ENCODE peak calls at places on chromosomes 6 and 20, in six cellular contexts. G, K, H, M, R and P are unnamed samples.

GRCh38 chr6:106746660-106747059 is 117.3 kb downstream of the QRSL1 start:
- DNase-seq in G (no peak), K (peak), H (peak), M (peak), R (no peak), P (peak)

GRCh38 chr20:61135266-61135665 is 116.8 kb upstream of the CDH4 start:
- DNase-seq in G (no peak), K (no peak), H (no peak), M (no peak), R (no peak), P (no peak)

GRCh38 chr6:81767163-81768000 is 14.9 kb upstream of the TENT5A start:
- DNase-seq in G (no peak), K (peak), H (peak), M (peak), R (no peak), P (peak)

GRCh38 chr20:50286609-50287008 is 96.0 kb downstream of the CEBPB start:
- DNase-seq in G (no peak), K (peak), H (peak), M (peak), R (peak), P (no peak)

GRCh38 chr6:163525926-163526325 is 111.4 kb downstream of the QKI start:
- DNase-seq in G (no peak), K (no peak), H (peak), M (peak), R (no peak), P (peak)

GRCh38 chr20:24531626-24532419 is 62.4 kb downstream of the SYNDIG1 start:
- DNase-seq in G (no peak), K (no peak), H (no peak), M (no peak), R (no peak), P (no peak)

GRCh38 chr6:77430506-77430905 is 32.8 kb downstream of the HTR1B start:
- DNase-seq in G (no peak), K (no peak), H (no peak), M (no peak), R (no peak), P (no peak)

GRCh38 chr6:28719275-28719940 is 193.7 kb downstream of the GPX5 start:
- DNase-seq in G (no peak), K (peak), H (peak), M (no peak), R (peak), P (no peak)

GRCh38 chr6:156560476-156560875 is 216.7 kb upstream of the ARID1B start:
- DNase-seq in G (no peak), K (no peak), H (no peak), M (no peak), R (no peak), P (no peak)

GRCh38 chr20:44780226-44780625 is 30.1 kb downstream of the RIMS4 start:
- DNase-seq in G (peak), K (peak), H (peak), M (peak), R (peak), P (peak)

GRCh38 chr20:42775037-42775436 is 414.7 kb downstream of the PTPRT start:
- DNase-seq in G (no peak), K (no peak), H (no peak), M (no peak), R (no peak), P (no peak)

GRCh38 chr6:90170601-90171000 is 126.0 kb downstream of the BACH2 start:
- DNase-seq in G (no peak), K (no peak), H (no peak), M (no peak), R (no peak), P (no peak)

GRCh38 chr6:152954443-152954842 is 28.4 kb downstream of the FBXO5 start:
- DNase-seq in G (no peak), K (peak), H (no peak), M (no peak), R (no peak), P (no peak)

GRCh38 chr6:3324262-3324942 is 65.7 kb downstream of the PSMG4 start:
- DNase-seq in G (no peak), K (no peak), H (peak), M (peak), R (no peak), P (peak)

GRCh38 chr20:44142416-44142815 is 44.6 kb downstream of the JPH2 start:
- DNase-seq in G (no peak), K (no peak), H (peak), M (no peak), R (no peak), P (no peak)

GRCh38 chr6:30646450-30647038 is 389 bp upstream of the C6orf136 start:
- DNase-seq in G (no peak), K (peak), H (no peak), M (no peak), R (peak), P (peak)

GRCh38 chr20:21505810-21506530 is 7.9 kb downstream of the NKX2-2 start:
- DNase-seq in G (peak), K (peak), H (peak), M (no peak), R (peak), P (no peak)

GRCh38 chr6:126033696-126034095 is 47.4 kb downstream of the TRMT11 start:
- DNase-seq in G (peak), K (peak), H (peak), M (peak), R (no peak), P (no peak)

GRCh38 chr6:6738922-6739717 is 150.6 kb downstream of the LY86 start:
- DNase-seq in G (no peak), K (no peak), H (no peak), M (no peak), R (no peak), P (no peak)

GRCh38 chr6:161151660-161152526 is 122.0 kb downstream of the AGPAT4 start:
- DNase-seq in G (no peak), K (no peak), H (no peak), M (no peak), R (no peak), P (no peak)

GRCh38 chr20:54565255-54565654 is 89.9 kb downstream of the DOK5 start:
- DNase-seq in G (no peak), K (no peak), H (no peak), M (no peak), R (no peak), P (no peak)

GRCh38 chr6:90256698-90257485 is 39.8 kb downstream of the BACH2 start:
- DNase-seq in G (no peak), K (no peak), H (peak), M (peak), R (no peak), P (no peak)

GRCh38 chr20:38825901-38826625 is 20.6 kb downstream of the PPP1R16B start:
- DNase-seq in G (peak), K (peak), H (peak), M (peak), R (no peak), P (no peak)

GRCh38 chr6:107082045-107082444 is 33.3 kb downstream of the BEND3 start:
- DNase-seq in G (no peak), K (peak), H (peak), M (peak), R (no peak), P (peak)

GRCh38 chr20:63215101-63216040 is 560 bp downstream of the YTHDF1 start:
- DNase-seq in G (no peak), K (peak), H (peak), M (peak), R (no peak), P (peak)

DNA sequence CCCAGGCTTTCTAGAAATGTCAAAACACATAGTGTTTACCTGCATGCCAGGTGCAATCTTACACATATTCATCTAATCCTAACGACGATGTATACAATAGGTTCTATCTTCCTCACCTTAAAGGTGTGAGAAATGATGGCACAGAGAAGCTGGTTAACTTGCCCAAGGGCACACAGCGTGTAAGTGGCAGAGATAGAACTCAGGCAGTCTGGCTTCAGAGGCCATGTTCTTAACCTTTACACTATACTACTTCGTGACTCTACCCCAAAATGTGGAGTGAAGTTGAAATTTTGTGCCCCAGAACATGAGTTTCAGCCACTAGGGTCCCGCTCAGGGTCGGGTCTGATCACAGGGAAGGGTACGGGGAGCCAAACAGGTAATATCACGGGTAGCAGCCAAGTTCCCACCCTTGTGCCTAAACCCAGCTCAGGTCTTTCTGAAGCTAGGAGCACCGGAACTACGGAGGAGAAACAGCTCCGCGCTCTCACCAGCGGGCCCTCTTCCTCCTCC is 523 bp downstream of the VPS52 start:
- DNase-seq in G (no peak), K (no peak), H (no peak), M (no peak), R (no peak), P (no peak)
- H4K8ac ChIP-seq in G (no peak), K (no peak), H (peak), M (peak), R (peak), P (peak)

GRCh38 chr6:2245103-2245953 is at the start of gene GMDS:
- DNase-seq in G (peak), K (peak), H (peak), M (peak), R (peak), P (peak)
- H3K18ac ChIP-seq in G (peak), K (peak), H (peak), M (peak), R (peak), P (peak)

DNA sequence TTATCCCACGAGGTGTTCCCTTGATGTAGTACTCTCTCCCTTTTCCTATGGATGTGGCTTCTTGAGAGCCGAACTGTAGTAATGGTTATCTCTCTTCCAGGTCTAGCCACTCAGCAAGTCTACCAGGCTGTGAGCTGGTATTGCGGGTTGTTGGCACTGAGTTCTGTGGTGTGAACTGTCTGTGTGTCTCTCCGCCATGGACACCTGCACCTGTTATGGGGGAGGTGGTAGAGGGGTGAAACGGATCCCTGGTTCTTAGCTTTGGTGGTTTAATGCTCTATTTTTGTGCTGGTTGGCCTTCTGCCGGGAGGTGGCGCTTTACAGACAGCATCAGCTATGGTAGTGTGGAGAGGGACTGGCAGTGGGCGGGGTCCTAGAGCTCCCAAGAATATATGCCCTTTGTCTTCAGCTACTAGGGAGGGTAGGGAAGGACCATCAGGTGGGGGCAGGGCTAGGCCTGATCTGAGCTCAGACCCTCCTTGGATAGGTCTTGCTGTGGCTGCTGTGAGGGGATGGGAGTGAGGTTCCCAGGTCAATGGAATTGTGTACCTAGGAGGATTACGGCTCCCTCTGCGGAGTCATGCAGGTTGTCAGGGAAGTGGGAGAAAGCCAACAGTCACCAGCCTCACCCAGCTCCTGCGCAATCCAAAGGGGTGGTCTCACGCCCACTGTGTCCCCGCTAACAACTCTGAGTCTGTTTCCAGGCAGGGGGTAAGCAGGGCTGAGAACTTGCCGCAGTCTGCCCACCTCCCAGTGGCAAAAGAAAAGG is 154.2 kb downstream of the CCDC170 start:
- DNase-seq in G (peak), K (peak), H (no peak), M (no peak), R (peak), P (peak)
- H4K8ac ChIP-seq in G (peak), K (no peak), H (no peak), M (no peak), R (no peak), P (no peak)

GRCh38 chr6:41787219-41787917 is at the start of gene TOMM6:
- DNase-seq in G (peak), K (peak), H (peak), M (peak), R (peak), P (peak)
- H3K18ac ChIP-seq in G (peak), K (peak), H (peak), M (peak), R (peak), P (peak)

GRCh38 chr6:170438861-170439260 is 114.2 kb downstream of the PSMB1 start:
- DNase-seq in G (no peak), K (no peak), H (no peak), M (no peak), R (no peak), P (no peak)

GRCh38 chr6:170441316-170441715 is 111.8 kb downstream of the PSMB1 start:
- DNase-seq in G (no peak), K (no peak), H (peak), M (peak), R (no peak), P (no peak)

GRCh38 chr6:170438402-170438753 is 114.7 kb downstream of the PSMB1 start:
- DNase-seq in G (peak), K (peak), H (peak), M (peak), R (peak), P (peak)

GRCh38 chr6:170440437-170440836 is 112.7 kb downstream of the PSMB1 start:
- DNase-seq in G (no peak), K (no peak), H (no peak), M (no peak), R (peak), P (no peak)

DNA sequence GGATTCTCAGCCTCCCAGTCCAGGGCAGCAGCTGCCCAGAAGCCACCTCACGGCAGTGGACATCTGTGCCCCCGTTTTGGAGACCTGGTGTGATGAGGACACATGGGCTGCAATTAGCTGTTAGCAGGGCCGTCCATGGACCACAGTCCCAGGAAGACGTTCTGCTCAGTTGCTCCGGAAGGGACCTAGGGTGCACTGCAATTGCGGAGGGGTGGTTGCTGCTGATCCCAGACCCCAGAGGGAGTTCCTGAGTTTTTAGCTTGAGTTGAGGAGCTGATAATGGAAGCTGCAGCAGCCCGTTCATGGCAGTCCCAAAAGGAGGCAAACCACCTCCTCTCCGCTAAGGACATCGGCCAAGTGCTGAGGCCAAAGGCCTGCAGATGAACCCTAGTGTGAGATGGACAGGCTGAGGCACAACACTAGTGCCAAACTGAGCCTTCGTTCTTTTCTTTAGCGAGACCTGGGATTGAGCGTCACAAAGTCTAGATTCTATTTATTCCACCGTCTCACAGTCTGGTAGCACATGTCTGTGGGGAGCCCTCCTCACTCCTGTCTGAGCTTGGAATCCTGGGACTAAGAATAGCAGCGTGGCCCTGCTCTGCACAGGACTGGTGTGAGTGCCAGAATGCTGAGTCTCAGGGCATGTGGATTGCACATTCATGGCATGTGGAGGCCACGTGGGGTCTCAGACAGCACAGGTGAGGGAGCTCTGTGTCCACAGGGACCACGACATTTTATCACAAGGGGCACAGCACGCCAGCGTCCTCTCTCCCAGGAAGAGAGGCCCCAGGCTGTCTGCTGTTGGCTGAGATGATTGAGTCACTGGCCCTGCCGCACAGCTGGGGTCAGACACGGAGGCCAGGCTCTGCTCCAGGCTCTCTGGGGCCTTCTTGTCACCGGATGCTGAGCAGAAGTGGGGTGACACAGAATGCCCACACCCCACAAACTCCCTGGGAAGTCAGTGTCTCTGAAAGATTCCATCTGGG is 113.4 kb downstream of the PSMB1 start:
- DNase-seq in G (no peak), K (no peak), H (peak), M (peak), R (peak), P (no peak)
- H4K8ac ChIP-seq in G (no peak), K (no peak), H (peak), M (peak), R (no peak), P (no peak)

GRCh38 chr6:31834367-31834703 is 6.8 kb downstream of the HSPA1B start:
- DNase-seq in G (no peak), K (peak), H (peak), M (peak), R (peak), P (peak)
- H3K18ac ChIP-seq in G (peak), K (peak), H (peak), M (peak), R (no peak), P (no peak)

GRCh38 chr6:36851149-36851614 is 11.9 kb upstream of the CPNE5 start:
- DNase-seq in G (peak), K (peak), H (peak), M (peak), R (peak), P (peak)
- H4K8ac ChIP-seq in G (no peak), K (no peak), H (no peak), M (no peak), R (no peak), P (no peak)

GRCh38 chr6:37131104-37131959 is 38.6 kb upstream of the PIM1 start:
- DNase-seq in G (no peak), K (peak), H (no peak), M (peak), R (no peak), P (peak)
- H3K18ac ChIP-seq in G (peak), K (peak), H (peak), M (peak), R (no peak), P (no peak)